ENCODE peak calls at places on chromosomes 5 and 9, in seven cellular contexts. B is IMR-90, L is H9, H is mesenchymal stem cell, P is mesendoderm, M is H1, A is trophoblast cell. G is an unnamed sample.

GRCh38 chr9:128636556-128637530 is 19.8 kb downstream of the DYNC2I2 start:
- DNase-seq in B (no peak), L (no peak), H (no peak), P (no peak), M (no peak), A (no peak), G (no peak)

GRCh38 chr9:35616681-35617459 is 1.3 kb downstream of the CD72 start:
- DNase-seq in B (peak), L (peak), H (peak), P (peak), M (peak), A (peak), G (no peak)

GRCh38 chr9:74666625-74667316 is 169.6 kb downstream of the RORB start:
- DNase-seq in B (peak), L (no peak), H (peak), P (no peak), M (no peak), A (no peak), G (no peak)

GRCh38 chr9:126704157-126704941 is 90.6 kb downstream of the LMX1B start:
- DNase-seq in B (peak), L (peak), H (peak), P (peak), M (peak), A (no peak), G (no peak)

GRCh38 chr5:16727937-16728336 is 111.1 kb upstream of the RETREG1 start:
- DNase-seq in B (no peak), L (no peak), H (no peak), P (no peak), M (no peak), A (no peak), G (no peak)

GRCh38 chr5:114789773-114790402 is 379.8 kb downstream of the TRIM36 start:
- DNase-seq in B (no peak), L (no peak), H (peak), P (peak), M (no peak), A (no peak), G (peak)

GRCh38 chr9:70571247-70571646 is 156.8 kb upstream of the KLF9 start:
- DNase-seq in B (no peak), L (no peak), H (no peak), P (no peak), M (no peak), A (no peak), G (no peak)

GRCh38 chr5:16673241-16673998 is 56.6 kb upstream of the RETREG1 start:
- DNase-seq in B (no peak), L (no peak), H (no peak), P (no peak), M (no peak), A (no peak), G (no peak)

GRCh38 chr9:131522257-131523085 is 8.6 kb downstream of the UCK1 start:
- DNase-seq in B (no peak), L (no peak), H (no peak), P (no peak), M (no peak), A (no peak), G (no peak)

GRCh38 chr5:84381501-84382362 is 2.9 kb downstream of the EDIL3 start:
- DNase-seq in B (no peak), L (no peak), H (peak), P (no peak), M (no peak), A (no peak), G (no peak)

DNA sequence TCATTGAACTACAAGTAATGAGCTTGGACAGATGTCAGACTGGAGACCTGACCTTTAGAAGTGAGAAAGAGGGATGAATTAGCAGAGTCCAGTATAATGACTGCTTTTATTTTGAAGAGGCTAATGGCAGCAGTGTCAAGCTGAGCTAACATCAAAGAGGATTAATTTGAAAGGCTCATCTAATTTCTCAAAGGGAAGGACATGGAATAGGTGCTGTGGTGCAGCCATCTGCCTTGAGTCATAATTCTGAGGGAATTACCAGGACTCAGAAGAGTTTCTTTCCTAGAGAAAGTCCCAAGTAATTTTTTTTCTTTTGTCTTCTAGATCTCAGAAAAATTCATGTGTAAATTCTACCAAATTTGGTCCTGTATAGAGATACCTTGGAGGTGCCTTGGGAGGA is 57.7 kb downstream of the FAM81B start:
- DNase-seq in B (no peak), L (no peak), H (no peak), P (no peak), M (no peak), A (no peak), G (peak)
- H3K18ac ChIP-seq in B (no peak), L (no peak), H (no peak), P (no peak), M (no peak), A (no peak), G (no peak)

GRCh38 chr9:106964822-106965525 is 102.0 kb downstream of the ZNF462 start:
- DNase-seq in B (peak), L (no peak), H (no peak), P (no peak), M (no peak), A (peak), G (no peak)

GRCh38 chr9:106962105-106962504 is 99.1 kb downstream of the ZNF462 start:
- DNase-seq in B (no peak), L (no peak), H (no peak), P (no peak), M (no peak), A (no peak), G (no peak)

GRCh38 chr9:106962615-106963363 is 99.8 kb downstream of the ZNF462 start:
- DNase-seq in B (no peak), L (no peak), H (no peak), P (no peak), M (no peak), A (peak), G (no peak)

GRCh38 chr9:106964329-106964728 is 101.4 kb downstream of the ZNF462 start:
- DNase-seq in B (no peak), L (no peak), H (no peak), P (no peak), M (no peak), A (no peak), G (no peak)

GRCh38 chr9:106963684-106964083 is 100.7 kb downstream of the ZNF462 start:
- DNase-seq in B (no peak), L (no peak), H (no peak), P (no peak), M (no peak), A (no peak), G (no peak)
- H3K18ac ChIP-seq in B (no peak), L (no peak), H (no peak), P (no peak), M (no peak), A (no peak), G (no peak)

GRCh38 chr9:89640391-89640790 is 35.6 kb downstream of the GADD45G start:
- DNase-seq in B (no peak), L (no peak), H (no peak), P (no peak), M (no peak), A (no peak), G (no peak)
- H3K18ac ChIP-seq in B (no peak), L (no peak), H (no peak), P (no peak), M (no peak), A (no peak), G (peak)

GRCh38 chr5:4905674-4906528 is 234.2 kb upstream of the ADAMTS16 start:
- DNase-seq in B (no peak), L (peak), H (no peak), P (peak), M (peak), A (no peak), G (no peak)

GRCh38 chr5:4906821-4907220 is 233.3 kb upstream of the ADAMTS16 start:
- DNase-seq in B (no peak), L (no peak), H (no peak), P (no peak), M (no peak), A (no peak), G (no peak)

GRCh38 chr5:4907636-4908035 is 232.5 kb upstream of the ADAMTS16 start:
- DNase-seq in B (no peak), L (no peak), H (no peak), P (no peak), M (no peak), A (no peak), G (no peak)

GRCh38 chr5:4911646-4912403 is 228.3 kb upstream of the ADAMTS16 start:
- DNase-seq in B (no peak), L (no peak), H (no peak), P (no peak), M (no peak), A (no peak), G (no peak)

DNA sequence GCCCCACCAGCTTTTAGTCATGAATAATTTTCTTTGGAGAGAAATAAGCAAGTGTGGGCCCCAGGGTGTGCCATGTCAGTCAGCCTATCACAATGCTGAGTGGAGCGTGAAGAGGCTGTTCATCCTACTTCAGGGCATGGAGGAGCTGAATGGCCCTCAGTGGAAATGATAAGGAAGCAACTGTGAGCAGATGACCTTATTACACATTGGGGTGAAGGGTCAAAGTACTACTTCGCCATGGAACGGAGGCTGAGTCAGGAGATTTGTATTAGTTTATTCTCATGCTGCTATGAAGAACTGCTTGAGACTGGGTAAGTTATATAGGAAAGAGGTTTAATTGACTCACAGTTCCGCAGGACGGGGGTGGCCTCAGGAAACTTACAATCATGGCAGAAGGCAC is 231.0 kb upstream of the ADAMTS16 start:
- DNase-seq in B (no peak), L (no peak), H (no peak), P (no peak), M (no peak), A (no peak), G (no peak)
- H3K18ac ChIP-seq in B (no peak), L (no peak), H (no peak), P (no peak), M (no peak), A (no peak), G (no peak)

GRCh38 chr9:136861874-136862457 is 4.1 kb downstream of the EDF1 start:
- DNase-seq in B (no peak), L (no peak), H (no peak), P (no peak), M (no peak), A (no peak), G (no peak)

GRCh38 chr9:136865768-136866103 is 372 bp downstream of the EDF1 start:
- DNase-seq in B (no peak), L (peak), H (no peak), P (no peak), M (no peak), A (no peak), G (no peak)

GRCh38 chr9:136864996-136865767 is 926 bp downstream of the EDF1 start:
- DNase-seq in B (no peak), L (no peak), H (no peak), P (no peak), M (no peak), A (no peak), G (no peak)

GRCh38 chr9:136862849-136863622 is 3.1 kb downstream of the EDF1 start:
- DNase-seq in B (no peak), L (no peak), H (no peak), P (no peak), M (no peak), A (no peak), G (no peak)

DNA sequence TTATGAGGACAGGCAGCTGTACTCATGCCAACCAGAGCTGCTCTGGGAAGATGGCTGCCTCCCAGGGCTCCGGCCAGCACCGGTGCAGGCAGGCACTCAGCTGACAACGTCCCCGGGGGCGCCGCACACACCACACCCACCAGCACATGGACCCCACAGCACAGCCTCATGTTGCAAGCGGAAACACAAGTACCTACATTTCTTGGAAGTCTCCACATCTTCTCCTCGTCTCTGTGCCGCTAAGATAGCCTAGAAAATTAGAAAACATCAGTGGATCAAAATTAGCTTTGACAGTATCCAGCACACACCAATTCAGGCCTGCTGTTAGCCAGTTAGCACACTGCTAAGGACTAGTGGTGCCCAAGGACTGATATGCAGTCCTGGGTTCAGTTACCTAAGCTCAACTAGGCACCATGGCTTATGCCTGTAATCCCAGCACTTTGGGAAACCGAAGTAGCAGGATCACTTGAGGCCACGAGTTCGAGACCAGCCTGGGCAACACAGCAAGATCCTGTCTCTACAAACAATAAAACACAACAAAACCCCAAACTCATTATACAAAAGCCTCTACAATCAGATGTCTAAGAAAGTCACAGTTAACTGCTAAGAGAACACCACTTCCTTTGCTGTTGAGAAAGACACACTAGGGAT is 2.4 kb downstream of the EDF1 start:
- DNase-seq in B (no peak), L (no peak), H (no peak), P (no peak), M (no peak), A (no peak), G (no peak)
- H3K18ac ChIP-seq in B (no peak), L (no peak), H (no peak), P (no peak), M (no peak), A (no peak), G (no peak)

GRCh38 chr9:109017493-109017892 is 4.2 kb upstream of the CTNNAL1 start:
- DNase-seq in B (no peak), L (no peak), H (no peak), P (no peak), M (no peak), A (no peak), G (no peak)
- H3K18ac ChIP-seq in B (no peak), L (no peak), H (no peak), P (no peak), M (no peak), A (no peak), G (no peak)

GRCh38 chr5:67315802-67316103 is 119.2 kb upstream of the CD180 start:
- DNase-seq in B (no peak), L (no peak), H (no peak), P (no peak), M (no peak), A (no peak), G (no peak)
- H3K18ac ChIP-seq in B (no peak), L (no peak), H (no peak), P (no peak), M (no peak), A (no peak), G (no peak)

GRCh38 chr5:151094054-151094858 is 13.4 kb upstream of the TNIP1 start:
- DNase-seq in B (peak), L (no peak), H (peak), P (no peak), M (no peak), A (peak), G (no peak)
- H3K18ac ChIP-seq in B (peak), L (no peak), H (peak), P (no peak), M (no peak), A (no peak), G (no peak)

DNA sequence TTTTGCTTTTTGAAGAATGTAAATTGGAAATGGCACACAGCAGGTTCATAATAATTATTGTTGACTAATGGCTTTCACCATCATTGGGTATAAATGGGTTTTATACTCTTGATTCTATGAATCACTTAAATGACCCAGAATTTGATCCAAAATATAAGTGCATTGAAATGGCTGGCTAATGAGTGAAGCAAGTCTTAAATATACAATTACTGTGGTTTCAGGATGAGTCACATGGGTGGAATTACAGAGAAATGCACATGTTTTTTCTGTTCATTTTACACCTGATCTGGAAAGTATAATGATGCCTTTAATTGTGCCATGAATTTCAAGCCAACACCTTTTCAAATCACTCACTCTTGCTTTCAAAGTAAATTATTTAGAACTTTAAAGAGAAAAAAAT is 380.8 kb upstream of the CD180 start:
- DNase-seq in B (peak), L (no peak), H (peak), P (no peak), M (no peak), A (no peak), G (no peak)
- H3K18ac ChIP-seq in B (no peak), L (no peak), H (no peak), P (no peak), M (no peak), A (no peak), G (no peak)